ENCODE peak calls at places on chromosomes 6 and 20, in eight cellular contexts. A, Y, F, C, G, B, U and D are unnamed samples.

GRCh38 chr6:36136034-36136433 is 5.7 kb downstream of the MAPK13 start:
- DNase-seq in A (no peak), Y (no peak), F (no peak), C (no peak), G (no peak), B (peak), U (no peak), D (no peak)

GRCh38 chr6:148829415-148830101 is 82.7 kb downstream of the UST start:
- DNase-seq in A (no peak), Y (no peak), F (no peak), C (no peak), G (no peak), B (no peak), U (no peak), D (peak)

GRCh38 chr6:146028835-146029572 is at the start of gene GRM1:
- DNase-seq in A (no peak), Y (no peak), F (no peak), C (no peak), G (no peak), B (no peak), U (no peak), D (no peak)

GRCh38 chr6:31300797-31301196 is 28.9 kb upstream of the HLA-C start:
- DNase-seq in A (no peak), Y (no peak), F (no peak), C (no peak), G (no peak), B (no peak), U (no peak), D (no peak)

GRCh38 chr6:35154947-35155346 is 13.8 kb upstream of the TCP11 start:
- DNase-seq in A (no peak), Y (no peak), F (no peak), C (no peak), G (no peak), B (no peak), U (no peak), D (no peak)

GRCh38 chr6:92376711-92377110 is 1042.6 kb downstream of the EPHA7 start:
- DNase-seq in A (no peak), Y (no peak), F (no peak), C (no peak), G (no peak), B (no peak), U (peak), D (no peak)

GRCh38 chr6:13488015-13488895 is 855 bp upstream of the GFOD1 start:
- DNase-seq in A (no peak), Y (peak), F (no peak), C (no peak), G (no peak), B (no peak), U (peak), D (peak)

GRCh38 chr20:34915131-34915530 is 38.7 kb downstream of the ACSS2 start:
- DNase-seq in A (no peak), Y (no peak), F (no peak), C (no peak), G (no peak), B (no peak), U (no peak), D (no peak)

GRCh38 chr6:150334790-150335783 is 33.7 kb upstream of the IYD start:
- DNase-seq in A (no peak), Y (no peak), F (peak), C (peak), G (no peak), B (peak), U (peak), D (peak)

GRCh38 chr20:46438156-46438750 is 31.8 kb upstream of the ELMO2 start:
- DNase-seq in A (no peak), Y (no peak), F (peak), C (peak), G (no peak), B (peak), U (peak), D (peak)

GRCh38 chr6:54335871-54336270 is 27.6 kb downstream of the TINAG start:
- DNase-seq in A (peak), Y (no peak), F (peak), C (peak), G (no peak), B (no peak), U (peak), D (peak)

GRCh38 chr6:154485784-154486183 is 24.7 kb downstream of the CNKSR3 start:
- DNase-seq in A (no peak), Y (no peak), F (no peak), C (no peak), G (no peak), B (no peak), U (peak), D (no peak)

GRCh38 chr20:3172933-3173581 is at the start of gene LZTS3:
- DNase-seq in A (no peak), Y (peak), F (peak), C (peak), G (peak), B (peak), U (peak), D (peak)

GRCh38 chr20:37423545-37423944 is 77.6 kb downstream of the SRC start:
- DNase-seq in A (no peak), Y (no peak), F (no peak), C (no peak), G (peak), B (no peak), U (no peak), D (no peak)

GRCh38 chr6:122033564-122034181 is 365.8 kb upstream of the HSF2 start:
- DNase-seq in A (no peak), Y (no peak), F (no peak), C (peak), G (no peak), B (peak), U (peak), D (peak)

GRCh38 chr6:149138699-149139294 is 178.7 kb upstream of the TAB2 start:
- DNase-seq in A (no peak), Y (no peak), F (no peak), C (no peak), G (no peak), B (no peak), U (no peak), D (no peak)

GRCh38 chr6:36997811-36998722 is 7.4 kb upstream of the FGD2 start:
- DNase-seq in A (no peak), Y (peak), F (no peak), C (no peak), G (no peak), B (no peak), U (no peak), D (no peak)

GRCh38 chr20:14918981-14919380 is 581.6 kb upstream of the FLRT3 start:
- DNase-seq in A (no peak), Y (no peak), F (no peak), C (no peak), G (no peak), B (no peak), U (no peak), D (peak)

GRCh38 chr6:136846046-136846445 is 23.7 kb downstream of the PEX7 start:
- DNase-seq in A (no peak), Y (no peak), F (peak), C (peak), G (no peak), B (peak), U (peak), D (peak)

GRCh38 chr6:4347877-4348276 is 212.5 kb upstream of the ECI2 start:
- DNase-seq in A (no peak), Y (no peak), F (no peak), C (no peak), G (no peak), B (no peak), U (no peak), D (no peak)

GRCh38 chr6:122365775-122366403 is 33.6 kb upstream of the HSF2 start:
- DNase-seq in A (no peak), Y (no peak), F (no peak), C (peak), G (no peak), B (no peak), U (no peak), D (no peak)

GRCh38 chr6:46233131-46233530 is 62.4 kb upstream of the ENPP5 start:
- DNase-seq in A (no peak), Y (no peak), F (no peak), C (no peak), G (no peak), B (no peak), U (no peak), D (no peak)

GRCh38 chr6:29419516-29419915 is 4.8 kb downstream of the OR12D1 start:
- DNase-seq in A (no peak), Y (no peak), F (no peak), C (no peak), G (no peak), B (no peak), U (no peak), D (no peak)

GRCh38 chr6:45548657-45549515 is 171.2 kb upstream of the SUPT3H start:
- DNase-seq in A (no peak), Y (no peak), F (no peak), C (no peak), G (no peak), B (no peak), U (no peak), D (no peak)

GRCh38 chr6:36025260-36025931 is 955 bp upstream of the SLC26A8 start:
- DNase-seq in A (no peak), Y (no peak), F (no peak), C (no peak), G (no peak), B (no peak), U (peak), D (peak)

GRCh38 chr6:14035448-14035847 is 82.1 kb upstream of the CD83 start:
- DNase-seq in A (peak), Y (no peak), F (peak), C (no peak), G (no peak), B (no peak), U (peak), D (peak)

GRCh38 chr6:3310710-3311109 is 52.0 kb downstream of the PSMG4 start:
- DNase-seq in A (no peak), Y (no peak), F (no peak), C (no peak), G (no peak), B (no peak), U (no peak), D (no peak)

GRCh38 chr20:13119583-13119982 is 101.5 kb upstream of the ISM1 start:
- DNase-seq in A (no peak), Y (no peak), F (peak), C (peak), G (no peak), B (peak), U (peak), D (peak)

GRCh38 chr20:22576273-22576672 is 8.1 kb downstream of the FOXA2 start:
- DNase-seq in A (no peak), Y (no peak), F (no peak), C (peak), G (no peak), B (no peak), U (no peak), D (no peak)

GRCh38 chr6:99424761-99425646 is at the start of gene PNISR:
- DNase-seq in A (peak), Y (peak), F (peak), C (peak), G (peak), B (peak), U (peak), D (peak)

GRCh38 chr6:129280719-129281118 is 397.8 kb downstream of the LAMA2 start:
- DNase-seq in A (no peak), Y (no peak), F (no peak), C (no peak), G (no peak), B (no peak), U (no peak), D (no peak)

GRCh38 chr20:34190679-34191090 is 50.5 kb upstream of the ASIP start:
- DNase-seq in A (peak), Y (peak), F (peak), C (peak), G (no peak), B (peak), U (peak), D (peak)

DNA sequence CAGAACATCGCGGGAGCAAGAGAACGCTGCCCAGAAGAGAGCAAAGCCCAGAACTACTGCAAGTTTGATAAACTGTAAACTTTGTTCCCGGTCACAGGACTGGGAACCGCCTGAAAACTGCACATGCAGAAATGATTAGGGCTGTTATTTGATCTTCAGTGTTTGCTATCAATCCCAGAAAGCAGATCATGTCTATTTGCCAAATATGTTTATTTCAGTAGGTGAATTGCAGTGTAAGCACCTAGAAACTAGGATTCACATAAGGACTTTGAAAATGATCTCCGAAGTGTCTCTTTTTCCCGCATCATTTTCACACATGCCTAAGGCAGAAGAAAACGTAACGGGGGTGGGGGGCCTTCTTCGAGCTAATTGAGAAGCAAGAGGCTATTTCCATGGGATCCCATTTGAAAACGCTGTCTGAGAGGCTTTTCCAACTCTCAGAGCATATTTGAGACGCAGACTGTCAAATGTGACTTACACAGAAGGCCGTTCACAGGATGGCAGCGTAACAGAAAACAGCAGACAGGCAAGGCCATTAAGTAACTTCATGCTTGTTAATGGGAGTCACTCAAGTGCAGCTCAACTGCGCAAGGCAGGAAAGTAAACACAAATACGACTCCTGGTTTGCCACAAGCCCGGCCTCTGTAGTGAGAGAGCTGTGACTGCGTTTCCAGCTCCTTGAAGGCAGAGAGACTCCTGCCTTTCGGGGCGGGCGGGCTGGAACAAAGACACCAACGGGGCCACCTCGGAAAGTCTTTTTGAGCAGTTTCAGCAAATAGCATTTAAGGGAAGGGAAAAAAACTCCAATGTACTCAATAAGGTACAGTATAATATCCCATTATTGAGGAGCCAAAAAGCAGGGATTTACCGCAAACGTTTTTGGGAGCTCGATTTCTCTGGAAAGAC is 144.7 kb upstream of the ZNF217 start:
- DNase-seq in A (peak), Y (peak), F (peak), C (peak), G (peak), B (peak), U (peak), D (peak)
- H3K4me3 ChIP-seq in A (peak), Y (peak), F (peak), C (peak), G (peak), B (peak), U (peak), D (no peak)

GRCh38 chr6:158405933-158406332 is 93.7 kb downstream of the TULP4 start:
- DNase-seq in A (no peak), Y (no peak), F (no peak), C (no peak), G (no peak), B (peak), U (no peak), D (no peak)

GRCh38 chr6:158406736-158407135 is 94.5 kb downstream of the TULP4 start:
- DNase-seq in A (no peak), Y (no peak), F (no peak), C (no peak), G (no peak), B (no peak), U (no peak), D (no peak)

GRCh38 chr6:158409451-158409850 is 97.2 kb downstream of the TULP4 start:
- DNase-seq in A (peak), Y (peak), F (no peak), C (no peak), G (no peak), B (peak), U (peak), D (peak)

GRCh38 chr6:158408552-158409130 is 96.4 kb downstream of the TULP4 start:
- DNase-seq in A (peak), Y (peak), F (no peak), C (no peak), G (no peak), B (no peak), U (peak), D (peak)

GRCh38 chr6:158408013-158408412 is 95.7 kb downstream of the TULP4 start:
- DNase-seq in A (no peak), Y (no peak), F (no peak), C (no peak), G (no peak), B (no peak), U (no peak), D (no peak)
- TF ChIP-seq CTCF in A (no peak), Y (no peak), F (no peak), C (no peak), G (no peak), B (no peak), U (no peak), D (no peak)

GRCh38 chr20:48684501-48685041 is 143.2 kb downstream of the PREX1 start:
- DNase-seq in A (no peak), Y (no peak), F (peak), C (no peak), G (no peak), B (no peak), U (no peak), D (no peak)

GRCh38 chr20:48683467-48684175 is 144.2 kb downstream of the PREX1 start:
- DNase-seq in A (no peak), Y (no peak), F (no peak), C (no peak), G (no peak), B (no peak), U (no peak), D (no peak)

GRCh38 chr20:48681882-48682426 is 145.8 kb downstream of the PREX1 start:
- DNase-seq in A (no peak), Y (no peak), F (no peak), C (no peak), G (no peak), B (no peak), U (no peak), D (no peak)

GRCh38 chr20:48681201-48681881 is 146.5 kb downstream of the PREX1 start:
- DNase-seq in A (no peak), Y (no peak), F (no peak), C (no peak), G (no peak), B (no peak), U (no peak), D (no peak)

DNA sequence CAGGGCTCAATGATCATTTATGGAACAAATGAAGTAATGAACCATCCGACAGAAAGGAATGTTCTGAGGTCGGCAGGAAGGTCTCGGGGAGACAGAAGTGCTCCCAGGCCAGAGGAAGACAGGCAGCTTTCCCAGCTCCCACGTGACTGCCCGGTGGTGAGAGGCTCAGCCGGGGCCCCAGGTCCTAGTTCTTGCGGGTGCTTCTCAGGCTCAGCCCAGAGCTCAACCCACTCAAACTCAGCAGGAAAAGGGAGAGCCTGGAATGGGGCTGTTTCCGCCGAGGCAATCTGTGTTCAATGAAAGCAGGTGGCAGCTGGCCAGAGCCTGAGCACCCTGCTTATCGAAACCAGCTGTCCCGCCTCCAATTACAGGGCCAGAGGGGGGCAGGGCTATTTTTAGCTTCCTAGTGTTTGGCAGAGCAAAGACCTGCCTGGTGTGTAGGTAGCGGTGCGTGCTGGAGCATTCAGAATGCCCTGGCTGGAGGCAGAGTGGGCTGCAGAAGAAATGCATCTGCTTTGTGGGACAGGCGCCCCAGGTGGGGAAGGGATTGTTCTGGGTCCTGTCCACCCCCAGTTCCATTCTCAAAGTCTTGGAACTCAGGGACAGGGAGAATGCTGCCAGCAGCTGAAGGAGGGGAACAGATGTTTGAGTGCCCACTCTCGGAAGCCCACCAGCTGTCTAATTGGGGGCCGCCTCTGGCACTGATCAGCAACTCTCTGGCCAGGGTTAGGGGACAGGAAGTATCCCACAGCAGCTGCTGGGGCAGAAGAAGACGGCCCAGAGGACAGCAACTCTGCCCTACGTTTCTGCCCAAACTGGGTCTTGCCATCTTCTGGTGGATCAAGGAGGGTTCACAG is 145.0 kb downstream of the PREX1 start:
- DNase-seq in A (peak), Y (peak), F (peak), C (peak), G (no peak), B (no peak), U (peak), D (peak)
- H3K4me3 ChIP-seq in A (no peak), Y (peak), F (peak), C (no peak), G (no peak), B (no peak), U (no peak), D (no peak)

GRCh38 chr20:58198384-58198783 is 30.1 kb downstream of the ANKRD60 start:
- DNase-seq in A (no peak), Y (no peak), F (no peak), C (no peak), G (no peak), B (no peak), U (no peak), D (no peak)
- TF ChIP-seq CTCF in A (no peak), Y (no peak), F (no peak), C (no peak), G (no peak), B (no peak), U (no peak), D (no peak)

GRCh38 chr6:168867247-168868102 is 386.2 kb downstream of the THBS2 start:
- DNase-seq in A (no peak), Y (no peak), F (no peak), C (no peak), G (no peak), B (no peak), U (no peak), D (no peak)
- H3K4me3 ChIP-seq in A (no peak), Y (no peak), F (no peak), C (no peak), G (no peak), B (no peak), U (no peak), D (no peak)

GRCh38 chr20:61350500-61351250 is 98.6 kb downstream of the CDH4 start:
- DNase-seq in A (no peak), Y (no peak), F (no peak), C (no peak), G (no peak), B (no peak), U (no peak), D (no peak)
- TF ChIP-seq CTCF in A (no peak), Y (no peak), F (no peak), C (peak), G (peak), B (peak), U (no peak), D (no peak)

GRCh38 chr20:32012159-32012682 is 2.0 kb downstream of the CCM2L start:
- DNase-seq in A (no peak), Y (no peak), F (no peak), C (no peak), G (no peak), B (no peak), U (no peak), D (no peak)

GRCh38 chr20:32010096-32010495 is at the start of gene CCM2L:
- DNase-seq in A (no peak), Y (peak), F (no peak), C (no peak), G (no peak), B (no peak), U (no peak), D (no peak)

GRCh38 chr20:32013326-32013725 is 3.1 kb downstream of the CCM2L start:
- DNase-seq in A (no peak), Y (no peak), F (no peak), C (no peak), G (no peak), B (no peak), U (no peak), D (no peak)

GRCh38 chr20:32009564-32009963 is 674 bp upstream of the CCM2L start:
- DNase-seq in A (no peak), Y (no peak), F (no peak), C (no peak), G (no peak), B (no peak), U (no peak), D (no peak)

GRCh38 chr20:32010666-32011065 is 428 bp downstream of the CCM2L start:
- DNase-seq in A (no peak), Y (no peak), F (no peak), C (no peak), G (no peak), B (no peak), U (no peak), D (no peak)
- H3K4me3 ChIP-seq in A (no peak), Y (peak), F (no peak), C (no peak), G (no peak), B (no peak), U (no peak), D (no peak)